ENCODE peak calls at places on chromosomes 13 and 19, in six cellular contexts. R is mesendoderm; S is stimulated activated CD4-positive, alpha-beta T cell treated with anti-CD3 and anti-CD28 coated beads, Interleukin-4, amount 100 ng/mL, for 4 hours; L is WTC11; T is activated CD4-positive, alpha-beta T cell treated with anti-CD3 and anti-CD28 coated beads for 36 hours; E is activated T-cell treated with anti-CD3 and anti-CD28 coated beads, Interleukin-2, amount 50 U/mL, for 72 hours. O is an unnamed sample.

GRCh38 chr19:21850636-21851255 is 14.8 kb upstream of the ZNF43 start:
- DNase-seq in E (peak; percentile 11), S (no peak), L (no peak), T (peak; percentile 51), R (peak; percentile 4), O (peak; percentile 41)

GRCh38 chr19:42544146-42544545 is 15.9 kb upstream of the CEACAM1 start:
- DNase-seq in S (no peak), R (no peak), T (no peak), L (no peak), E (no peak), O (no peak)

GRCh38 chr19:7979559-7979958 is 25.9 kb downstream of the ELAVL1 start:
- DNase-seq in L (no peak), T (no peak), R (no peak), E (no peak), S (no peak), O (no peak)

GRCh38 chr19:8578642-8579265 is 1.5 kb upstream of the MYO1F start:
- DNase-seq in E (peak; percentile 84), T (peak; percentile 91), S (peak; percentile 79), L (peak; percentile 91), R (peak; percentile 75), O (peak; percentile 92)

GRCh38 chr13:74554581-74555290 is 420.5 kb upstream of the KLF12 start:
- DNase-seq in L (no peak), R (no peak), S (no peak), E (no peak), T (no peak), O (no peak)

GRCh38 chr13:73608157-73608516 is 526.1 kb downstream of the KLF12 start:
- DNase-seq in T (no peak), E (no peak), R (no peak), S (no peak), L (no peak), O (no peak)

GRCh38 chr19:510606-511100 is 3.4 kb downstream of the TPGS1 start:
- DNase-seq in E (peak; percentile 97), T (peak; percentile 98), S (peak; percentile 89), L (peak; percentile 96), R (peak; percentile 97), O (peak; percentile 98)

GRCh38 chr19:21065336-21065735 is 16.7 kb upstream of the ZNF714 start:
- DNase-seq in T (no peak), R (no peak), E (no peak), S (no peak), L (no peak), O (no peak)

GRCh38 chr13:27619711-27620376 is 485 bp downstream of the LNX2 start:
- DNase-seq in L (no peak), R (peak; percentile 51), T (peak; percentile 65), S (no peak), E (peak; percentile 56), O (peak; percentile 52)

GRCh38 chr13:48234652-48235099 is 1.7 kb downstream of the ITM2B start:
- DNase-seq in S (no peak), E (no peak), L (no peak), T (no peak), R (peak; percentile 8), O (no peak)

GRCh38 chr13:46229251-46229650 is 17.5 kb downstream of the LRRC63 start:
- DNase-seq in R (no peak), E (no peak), T (no peak), S (no peak), L (no peak), O (no peak)

GRCh38 chr19:2970201-2970838 is 7.0 kb upstream of the TLE6 start:
- DNase-seq in T (no peak), R (no peak), L (no peak), S (no peak), E (no peak), O (no peak)

GRCh38 chr19:16496613-16496983 is 404 bp downstream of the C19orf44 start:
- DNase-seq in E (no peak), L (no peak), R (no peak), T (no peak), S (no peak), O (no peak)

GRCh38 chr13:36829753-36830152 is 10.7 kb downstream of the RFXAP start:
- DNase-seq in L (no peak), S (no peak), E (no peak), T (no peak), R (no peak), O (no peak)

GRCh38 chr19:5937550-5937949 is 23.5 kb downstream of the CAPS start:
- DNase-seq in T (no peak), E (no peak), L (no peak), R (no peak), S (no peak), O (no peak)

GRCh38 chr19:13795595-13796300 is 505 bp downstream of the ZSWIM4 start:
- DNase-seq in R (no peak), S (no peak), L (peak; percentile 46), T (peak; percentile 26), E (no peak), O (peak; percentile 24)

GRCh38 chr13:29436291-29436690 is 159.2 kb downstream of the SLC7A1 start:
- DNase-seq in T (no peak), S (no peak), R (no peak), E (no peak), L (no peak), O (no peak)

GRCh38 chr19:5090780-5091575 is 122.1 kb downstream of the KDM4B start:
- DNase-seq in R (peak; percentile 50), S (no peak), L (no peak), E (no peak), T (no peak), O (no peak)

GRCh38 chr19:45766919-45767346 is 2.1 kb downstream of the SIX5 start:
- DNase-seq in T (no peak), S (no peak), E (no peak), R (no peak), L (peak; percentile 29), O (no peak)

GRCh38 chr19:40444181-40445005 is at the start of gene SERTAD3:
- DNase-seq in L (peak; percentile 97), E (peak; percentile 99), S (peak; percentile 96), T (peak; percentile 98), R (peak; percentile 98), O (peak; percentile 98)

GRCh38 chr19:46126086-46126485 is 1.6 kb upstream of the IGFL3 start:
- DNase-seq in T (no peak), R (no peak), L (no peak), S (no peak), E (no peak), O (no peak)

O was measured in activated CD8-positive, alpha-beta T cell treated with anti-CD3 and anti-CD28 coated beads for 36 hours.